ENCODE peak calls at places on chromosomes 12 and 14, in five cellular contexts. One of them, this sample, is unnamed.

GRCh38 chr12:88904705-88905104 is 324.4 kb upstream of the KITLG start:
- DNase-seq in ovary: no peak
- DNase-seq in breast epithelium: no peak
- DNase-seq in A549: peak; percentile 11
- DNase-seq in IMR-90: no peak
- DNase-seq in this sample: no peak

GRCh38 chr14:97687944-97688625 is 890.9 kb downstream of the VRK1 start:
- DNase-seq in ovary: no peak
- DNase-seq in IMR-90: no peak
- DNase-seq in A549: no peak
- DNase-seq in breast epithelium: no peak
- DNase-seq in this sample: peak; percentile 89

GRCh38 chr12:117583677-117584076 is 222.3 kb upstream of the NOS1 start:
- DNase-seq in ovary: no peak
- DNase-seq in IMR-90: no peak
- DNase-seq in A549: no peak
- DNase-seq in breast epithelium: no peak
- DNase-seq in this sample: no peak

GRCh38 chr14:97408937-97409860 is 612.0 kb downstream of the VRK1 start:
- DNase-seq in ovary: no peak
- DNase-seq in A549: no peak
- DNase-seq in IMR-90: no peak
- DNase-seq in breast epithelium: no peak
- DNase-seq in this sample: no peak

GRCh38 chr14:91253795-91254323 is 9.4 kb upstream of the GPR68 start:
- DNase-seq in IMR-90: no peak
- DNase-seq in breast epithelium: no peak
- DNase-seq in ovary: no peak
- DNase-seq in A549: no peak
- DNase-seq in this sample: no peak

GRCh38 chr12:39912211-39912980 is 193.5 kb downstream of the SLC2A13 start:
- DNase-seq in breast epithelium: peak; percentile 90
- DNase-seq in ovary: no peak
- DNase-seq in IMR-90: no peak
- DNase-seq in A549: peak; percentile 19
- DNase-seq in this sample: peak; percentile 79

GRCh38 chr14:91149462-91149861 is 35.6 kb downstream of the DGLUCY start:
- DNase-seq in IMR-90: peak; percentile 100
- DNase-seq in A549: peak; percentile 82
- DNase-seq in breast epithelium: no peak
- DNase-seq in ovary: peak; percentile 42
- DNase-seq in this sample: no peak

GRCh38 chr14:99972748-99973466 is 92.3 kb upstream of the EVL start:
- DNase-seq in IMR-90: no peak
- DNase-seq in A549: no peak
- DNase-seq in breast epithelium: no peak
- DNase-seq in ovary: no peak
- DNase-seq in this sample: no peak

GRCh38 chr12:67482751-67483661 is 165.5 kb upstream of the DYRK2 start:
- DNase-seq in A549: no peak
- DNase-seq in breast epithelium: no peak
- DNase-seq in ovary: peak; percentile 22
- DNase-seq in IMR-90: peak; percentile 56
- DNase-seq in this sample: no peak

GRCh38 chr14:96368534-96368933 is 5.2 kb downstream of the GSKIP start:
- DNase-seq in breast epithelium: no peak
- DNase-seq in A549: no peak
- DNase-seq in ovary: no peak
- DNase-seq in IMR-90: no peak
- DNase-seq in this sample: no peak

GRCh38 chr14:21924479-21924878 is 250.9 kb upstream of the OR4E1 start:
- DNase-seq in A549: no peak
- DNase-seq in breast epithelium: no peak
- DNase-seq in ovary: no peak
- DNase-seq in IMR-90: no peak
- DNase-seq in this sample: no peak

GRCh38 chr14:30873308-30874119 is 845 bp upstream of the COCH start:
- DNase-seq in breast epithelium: no peak
- DNase-seq in A549: no peak
- DNase-seq in ovary: no peak
- DNase-seq in IMR-90: no peak
- DNase-seq in this sample: no peak

GRCh38 chr14:68978550-68978911 is 571 bp downstream of the ACTN1 start:
- DNase-seq in IMR-90: no peak
- DNase-seq in breast epithelium: peak; percentile 80
- DNase-seq in A549: no peak
- DNase-seq in ovary: peak; percentile 83
- DNase-seq in this sample: peak; percentile 94

GRCh38 chr12:54583726-54584125 is 4.7 kb downstream of the PPP1R1A start:
- DNase-seq in IMR-90: no peak
- DNase-seq in A549: no peak
- DNase-seq in ovary: no peak
- DNase-seq in breast epithelium: no peak
- DNase-seq in this sample: no peak

DNA sequence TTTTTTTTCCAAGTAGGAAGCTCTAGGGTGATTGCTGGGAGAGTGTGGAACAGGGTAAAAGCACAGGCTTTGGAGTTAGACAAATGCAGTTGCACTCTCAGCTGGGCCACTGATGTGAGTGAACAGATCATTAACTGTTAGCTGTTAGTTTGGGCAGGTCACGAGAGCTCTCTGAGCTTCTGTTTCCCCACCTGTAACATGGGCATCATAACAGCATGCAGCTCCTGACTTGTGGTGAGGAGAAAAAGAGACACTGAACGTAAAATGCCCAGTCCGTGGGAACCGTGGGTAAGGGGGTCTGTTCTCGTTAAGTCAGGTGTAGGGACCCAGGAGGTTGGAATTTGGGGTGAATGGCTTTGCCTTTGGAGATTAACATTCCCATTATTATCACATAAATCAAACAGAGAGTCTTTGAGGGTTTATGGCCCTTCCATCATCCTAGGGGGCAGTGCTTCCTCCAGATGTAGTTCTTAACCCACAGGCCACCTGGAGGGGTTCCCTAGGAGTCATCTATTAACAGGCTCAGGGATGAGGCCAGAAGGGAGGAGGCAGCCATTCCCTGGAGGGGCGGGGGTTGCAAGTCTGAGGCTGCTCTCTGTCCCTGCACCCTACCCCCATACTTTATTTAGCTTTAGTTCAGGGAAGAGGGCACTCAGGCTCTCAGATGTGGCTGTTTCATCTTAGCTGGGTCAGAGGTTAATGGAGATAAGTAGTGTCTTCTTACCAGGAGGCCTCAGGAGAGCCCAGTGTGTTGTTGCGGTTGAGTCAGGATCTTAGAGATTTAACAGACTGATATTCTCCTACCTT is 135.3 kb downstream of the DACT1 start:
- DNase-seq in ovary: no peak
- DNase-seq in A549: no peak
- DNase-seq in breast epithelium: no peak
- DNase-seq in IMR-90: peak; percentile 15
- DNase-seq in this sample: no peak
- TF ChIP-seq CTCF in ovary: no peak
- TF ChIP-seq CTCF in A549: no peak
- TF ChIP-seq CTCF in breast epithelium: no peak
- TF ChIP-seq CTCF in IMR-90: no peak
- TF ChIP-seq CTCF in this sample: no peak

GRCh38 chr12:10213168-10214130 is 772 bp downstream of the GABARAPL1 start:
- DNase-seq in breast epithelium: peak; percentile 71
- DNase-seq in IMR-90: peak; percentile 87
- DNase-seq in A549: peak; percentile 73
- DNase-seq in ovary: peak; percentile 79
- DNase-seq in this sample: peak; percentile 81

GRCh38 chr12:10212623-10213131 is at the start of gene GABARAPL1:
- DNase-seq in breast epithelium: peak; percentile 84
- DNase-seq in ovary: peak; percentile 94
- DNase-seq in IMR-90: peak; percentile 82
- DNase-seq in A549: peak; percentile 84
- DNase-seq in this sample: peak; percentile 85

GRCh38 chr12:10211101-10211974 is 1.3 kb upstream of the GABARAPL1 start:
- DNase-seq in A549: no peak
- DNase-seq in ovary: peak; percentile 43
- DNase-seq in breast epithelium: no peak
- DNase-seq in IMR-90: no peak
- DNase-seq in this sample: no peak

GRCh38 chr12:10210225-10210624 is 2.5 kb upstream of the GABARAPL1 start:
- DNase-seq in IMR-90: no peak
- DNase-seq in breast epithelium: no peak
- DNase-seq in ovary: peak; percentile 27
- DNase-seq in A549: no peak
- DNase-seq in this sample: no peak

GRCh38 chr12:10211975-10212622 is 578 bp upstream of the GABARAPL1 start:
- DNase-seq in A549: peak; percentile 99
- DNase-seq in ovary: peak; percentile 98
- DNase-seq in breast epithelium: peak; percentile 97
- DNase-seq in IMR-90: peak; percentile 100
- DNase-seq in this sample: peak; percentile 97
- TF ChIP-seq POLR2A in A549: no peak
- TF ChIP-seq POLR2A in ovary: peak; percentile 52
- TF ChIP-seq POLR2A in breast epithelium: peak; percentile 55
- TF ChIP-seq POLR2A in IMR-90: peak; percentile 79
- TF ChIP-seq POLR2A in this sample: no peak

GRCh38 chr12:125549836-125550235 is 484.6 kb downstream of the AACS start:
- DNase-seq in breast epithelium: no peak
- DNase-seq in ovary: no peak
- DNase-seq in IMR-90: no peak
- DNase-seq in A549: peak; percentile 6
- DNase-seq in this sample: no peak
- TF ChIP-seq CTCF in breast epithelium: no peak
- TF ChIP-seq CTCF in ovary: no peak
- TF ChIP-seq CTCF in IMR-90: no peak
- TF ChIP-seq CTCF in A549: no peak
- TF ChIP-seq CTCF in this sample: no peak

GRCh38 chr14:54488318-54488645 is 498 bp downstream of the GMFB start:
- DNase-seq in breast epithelium: no peak
- DNase-seq in ovary: no peak
- DNase-seq in A549: no peak
- DNase-seq in IMR-90: no peak
- DNase-seq in this sample: no peak

GRCh38 chr14:54489731-54490447 is 1.1 kb upstream of the GMFB start:
- DNase-seq in breast epithelium: no peak
- DNase-seq in A549: no peak
- DNase-seq in IMR-90: no peak
- DNase-seq in ovary: no peak
- DNase-seq in this sample: no peak

GRCh38 chr14:54489318-54489683 is 521 bp upstream of the GMFB start:
- DNase-seq in A549: no peak
- DNase-seq in breast epithelium: no peak
- DNase-seq in ovary: no peak
- DNase-seq in IMR-90: no peak
- DNase-seq in this sample: no peak

GRCh38 chr14:54487771-54488170 is 1.0 kb downstream of the GMFB start:
- DNase-seq in breast epithelium: no peak
- DNase-seq in A549: peak; percentile 53
- DNase-seq in ovary: no peak
- DNase-seq in IMR-90: peak; percentile 53
- DNase-seq in this sample: no peak

GRCh38 chr14:54488646-54489317 is at the start of gene GMFB:
- DNase-seq in ovary: peak; percentile 91
- DNase-seq in IMR-90: peak; percentile 91
- DNase-seq in A549: peak; percentile 94
- DNase-seq in breast epithelium: peak; percentile 87
- DNase-seq in this sample: peak; percentile 90
- TF ChIP-seq POLR2A in ovary: peak; percentile 70
- TF ChIP-seq POLR2A in IMR-90: peak; percentile 94
- TF ChIP-seq POLR2A in A549: peak; percentile 69
- TF ChIP-seq POLR2A in breast epithelium: peak; percentile 59
- TF ChIP-seq POLR2A in this sample: no peak

GRCh38 chr12:124368421-124369032 is 73.6 kb downstream of the RFLNA start:
- DNase-seq in IMR-90: no peak
- DNase-seq in ovary: peak; percentile 64
- DNase-seq in A549: no peak
- DNase-seq in breast epithelium: no peak
- DNase-seq in this sample: no peak

GRCh38 chr12:124370851-124371250 is 76.0 kb downstream of the RFLNA start:
- DNase-seq in ovary: no peak
- DNase-seq in IMR-90: no peak
- DNase-seq in A549: no peak
- DNase-seq in breast epithelium: no peak
- DNase-seq in this sample: no peak

GRCh38 chr12:124369901-124370378 is 75.0 kb downstream of the RFLNA start:
- DNase-seq in A549: no peak
- DNase-seq in IMR-90: no peak
- DNase-seq in ovary: no peak
- DNase-seq in breast epithelium: no peak
- DNase-seq in this sample: no peak

GRCh38 chr12:124370384-124370783 is 75.5 kb downstream of the RFLNA start:
- DNase-seq in breast epithelium: no peak
- DNase-seq in IMR-90: no peak
- DNase-seq in A549: no peak
- DNase-seq in ovary: no peak
- DNase-seq in this sample: no peak

DNA sequence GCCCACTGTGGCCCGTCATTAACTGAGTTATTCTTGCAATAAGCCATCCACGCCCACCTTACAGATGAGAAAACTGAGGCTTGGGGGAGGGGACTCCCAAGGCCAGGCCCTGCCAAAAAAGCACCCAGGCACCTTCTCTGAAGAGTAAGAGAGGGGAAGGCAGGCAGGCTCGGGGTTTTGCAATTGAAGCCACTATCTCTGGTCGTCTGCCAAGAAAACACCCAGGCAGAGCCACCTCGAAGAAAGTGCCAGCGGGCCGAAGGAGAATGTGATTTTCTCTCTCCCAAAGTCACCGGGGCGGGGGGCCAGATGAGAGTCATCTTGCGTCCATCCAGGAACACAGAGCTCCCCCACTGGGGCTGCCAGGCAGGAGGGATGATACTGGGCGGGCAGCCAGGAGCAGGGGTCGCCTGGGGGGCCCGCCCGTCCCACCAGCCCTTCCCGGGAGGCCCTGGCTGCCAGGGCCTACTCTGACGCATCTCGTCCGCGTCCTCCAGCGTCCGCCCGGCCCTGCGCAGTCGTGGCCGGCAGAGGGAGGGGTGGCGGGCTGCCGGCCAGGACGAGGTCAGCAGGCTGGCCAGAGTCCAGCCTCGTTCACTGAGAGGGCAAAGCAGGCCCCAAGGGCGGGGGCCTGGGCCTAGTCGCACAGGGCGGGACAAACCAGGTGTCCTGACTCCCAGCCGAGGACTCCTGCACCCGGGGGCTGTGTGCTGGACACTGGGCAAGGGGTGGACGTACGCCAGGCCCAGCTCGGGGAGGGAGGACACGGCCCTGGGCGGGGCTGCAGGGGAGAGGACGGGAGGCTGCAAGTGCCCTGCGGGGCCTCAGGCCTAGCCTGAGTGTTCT is 74.4 kb downstream of the RFLNA start:
- DNase-seq in IMR-90: peak; percentile 92
- DNase-seq in breast epithelium: peak; percentile 90
- DNase-seq in A549: peak; percentile 97
- DNase-seq in ovary: peak; percentile 98
- DNase-seq in this sample: peak; percentile 75
- TF ChIP-seq CTCF in IMR-90: peak; percentile 57
- TF ChIP-seq CTCF in breast epithelium: peak; percentile 59
- TF ChIP-seq CTCF in A549: no peak
- TF ChIP-seq CTCF in ovary: peak; percentile 61
- TF ChIP-seq CTCF in this sample: no peak